ENCODE peak calls at places on chromosome 3, in five cellular contexts. One of them, this sample, is unnamed.

GRCh38 chr3:21466491-21466890 is 284.5 kb downstream of the ZNF385D start:
- DNase-seq in iPS-NIHi11: no peak
- DNase-seq in hippocampal formation: no peak
- DNase-seq in pancreas: no peak
- DNase-seq in Peyer's patch: no peak
- DNase-seq in this sample: no peak

GRCh38 chr3:72738752-72739520 is 109.3 kb downstream of the SHQ1 start:
- DNase-seq in iPS-NIHi11: peak
- DNase-seq in hippocampal formation: peak
- DNase-seq in pancreas: peak
- DNase-seq in Peyer's patch: peak
- DNase-seq in this sample: no peak

GRCh38 chr3:50321146-50321843 is 1.2 kb downstream of the HYAL2 start:
- DNase-seq in iPS-NIHi11: peak
- DNase-seq in hippocampal formation: peak
- DNase-seq in pancreas: peak
- DNase-seq in Peyer's patch: peak
- DNase-seq in this sample: peak

GRCh38 chr3:48662753-48663488 is at the start of gene CELSR3:
- DNase-seq in iPS-NIHi11: peak
- DNase-seq in hippocampal formation: peak
- DNase-seq in pancreas: no peak
- DNase-seq in Peyer's patch: peak
- DNase-seq in this sample: peak

GRCh38 chr3:74139648-74140047 is 474.8 kb downstream of the CNTN3 start:
- DNase-seq in iPS-NIHi11: peak
- DNase-seq in hippocampal formation: no peak
- DNase-seq in pancreas: no peak
- DNase-seq in Peyer's patch: no peak
- DNase-seq in this sample: no peak

GRCh38 chr3:113002676-113003075 is 11.9 kb downstream of the GTPBP8 start:
- DNase-seq in iPS-NIHi11: no peak
- DNase-seq in hippocampal formation: no peak
- DNase-seq in pancreas: no peak
- DNase-seq in Peyer's patch: no peak
- DNase-seq in this sample: no peak

GRCh38 chr3:138455801-138456716 is 21.6 kb downstream of the ESYT3 start:
- DNase-seq in iPS-NIHi11: no peak
- DNase-seq in hippocampal formation: no peak
- DNase-seq in pancreas: no peak
- DNase-seq in Peyer's patch: no peak
- DNase-seq in this sample: no peak

GRCh38 chr3:128547368-128547987 is 54.5 kb upstream of the GATA2 start:
- DNase-seq in iPS-NIHi11: no peak
- DNase-seq in hippocampal formation: no peak
- DNase-seq in pancreas: no peak
- DNase-seq in Peyer's patch: no peak
- DNase-seq in this sample: no peak

GRCh38 chr3:47266709-47267489 is 15.7 kb downstream of the KIF9 start:
- DNase-seq in iPS-NIHi11: no peak
- DNase-seq in hippocampal formation: peak
- DNase-seq in pancreas: peak
- DNase-seq in Peyer's patch: peak
- DNase-seq in this sample: peak

GRCh38 chr3:64295594-64295993 is 70.3 kb upstream of the PRICKLE2 start:
- DNase-seq in iPS-NIHi11: no peak
- DNase-seq in hippocampal formation: no peak
- DNase-seq in pancreas: no peak
- DNase-seq in Peyer's patch: no peak
- DNase-seq in this sample: no peak

GRCh38 chr3:52090131-52090548 is 33.8 kb upstream of the DUSP7 start:
- DNase-seq in iPS-NIHi11: no peak
- DNase-seq in hippocampal formation: no peak
- DNase-seq in pancreas: no peak
- DNase-seq in Peyer's patch: no peak
- DNase-seq in this sample: peak

GRCh38 chr3:38142959-38143358 is 4.5 kb downstream of the MYD88 start:
- DNase-seq in iPS-NIHi11: no peak
- DNase-seq in hippocampal formation: no peak
- DNase-seq in pancreas: no peak
- DNase-seq in Peyer's patch: peak
- DNase-seq in this sample: no peak

GRCh38 chr3:182183716-182184430 is 472.1 kb downstream of the SOX2 start:
- DNase-seq in iPS-NIHi11: no peak
- DNase-seq in hippocampal formation: no peak
- DNase-seq in pancreas: no peak
- DNase-seq in Peyer's patch: no peak
- DNase-seq in this sample: no peak

GRCh38 chr3:16884084-16884747 is 539 bp upstream of the PLCL2 start:
- DNase-seq in iPS-NIHi11: peak
- DNase-seq in hippocampal formation: peak
- DNase-seq in pancreas: peak
- DNase-seq in Peyer's patch: peak
- DNase-seq in this sample: no peak

GRCh38 chr3:169041677-169042171 is 621.8 kb downstream of the MECOM start:
- DNase-seq in iPS-NIHi11: no peak
- DNase-seq in hippocampal formation: no peak
- DNase-seq in pancreas: no peak
- DNase-seq in Peyer's patch: no peak
- DNase-seq in this sample: no peak

This sample was measured in dorsolateral prefrontal cortex.